ENCODE peak calls at places on chromosomes 3 and 15, in seven cellular contexts. One of them, this sample, is unnamed.

GRCh38 chr3:33420966-33421365 is 19.2 kb downstream of the UBP1 start:
- DNase-seq in adrenal gland: no peak
- DNase-seq in DMS53: no peak
- DNase-seq in upper lobe of right lung: no peak
- DNase-seq in ACHN: no peak
- DNase-seq in Karpas-422: no peak
- DNase-seq in non-pigmented ciliary epithelial cell: no peak
- DNase-seq in this sample: peak; percentile 16

GRCh38 chr3:138945646-138946553 is 1.0 kb downstream of the FOXL2 start:
- DNase-seq in Karpas-422: no peak
- DNase-seq in DMS53: peak; percentile 77
- DNase-seq in adrenal gland: no peak
- DNase-seq in non-pigmented ciliary epithelial cell: no peak
- DNase-seq in ACHN: peak; percentile 56
- DNase-seq in upper lobe of right lung: no peak
- DNase-seq in this sample: no peak

GRCh38 chr3:176219970-176220369 is 977.3 kb downstream of the TBL1XR1 start:
- DNase-seq in ACHN: no peak
- DNase-seq in DMS53: no peak
- DNase-seq in Karpas-422: no peak
- DNase-seq in adrenal gland: no peak
- DNase-seq in non-pigmented ciliary epithelial cell: no peak
- DNase-seq in upper lobe of right lung: no peak
- DNase-seq in this sample: no peak

GRCh38 chr3:54965746-54966145 is 37.9 kb upstream of the LRTM1 start:
- DNase-seq in ACHN: no peak
- DNase-seq in Karpas-422: no peak
- DNase-seq in non-pigmented ciliary epithelial cell: peak; percentile 83
- DNase-seq in upper lobe of right lung: no peak
- DNase-seq in DMS53: no peak
- DNase-seq in adrenal gland: peak; percentile 27
- DNase-seq in this sample: no peak

GRCh38 chr3:194043516-194043915 is 92.4 kb upstream of the HES1 start:
- DNase-seq in DMS53: peak; percentile 55
- DNase-seq in non-pigmented ciliary epithelial cell: peak; percentile 75
- DNase-seq in ACHN: peak; percentile 8
- DNase-seq in Karpas-422: no peak
- DNase-seq in adrenal gland: no peak
- DNase-seq in upper lobe of right lung: no peak
- DNase-seq in this sample: no peak

GRCh38 chr15:98706986-98707385 is 58.6 kb downstream of the IGF1R start:
- DNase-seq in Karpas-422: no peak
- DNase-seq in upper lobe of right lung: no peak
- DNase-seq in ACHN: no peak
- DNase-seq in DMS53: no peak
- DNase-seq in adrenal gland: no peak
- DNase-seq in non-pigmented ciliary epithelial cell: no peak
- DNase-seq in this sample: no peak

GRCh38 chr15:67690936-67691335 is 134.4 kb upstream of the SKOR1 start:
- DNase-seq in upper lobe of right lung: no peak
- DNase-seq in DMS53: peak; percentile 86
- DNase-seq in ACHN: peak; percentile 72
- DNase-seq in non-pigmented ciliary epithelial cell: peak; percentile 59
- DNase-seq in adrenal gland: no peak
- DNase-seq in Karpas-422: no peak
- DNase-seq in this sample: no peak

GRCh38 chr3:157810924-157811718 is 295.1 kb downstream of the SHOX2 start:
- DNase-seq in DMS53: no peak
- DNase-seq in upper lobe of right lung: no peak
- DNase-seq in non-pigmented ciliary epithelial cell: no peak
- DNase-seq in adrenal gland: peak; percentile 17
- DNase-seq in Karpas-422: no peak
- DNase-seq in ACHN: no peak
- DNase-seq in this sample: no peak

GRCh38 chr3:192515661-192516040 is 211.7 kb downstream of the FGF12 start:
- DNase-seq in DMS53: no peak
- DNase-seq in non-pigmented ciliary epithelial cell: no peak
- DNase-seq in upper lobe of right lung: no peak
- DNase-seq in adrenal gland: no peak
- DNase-seq in ACHN: no peak
- DNase-seq in Karpas-422: no peak
- DNase-seq in this sample: no peak

This sample was measured in NAMALWA.